ENCODE peak calls at places on chromosomes 5 and 9, in six cellular contexts. One of them, this sample, is unnamed. For H3K36me3 and H3K4me1, the result is how much of the 10 kb centered on the place peaks cover.

GRCh38 chr5:123460296-123460729 is 37.1 kb upstream of the CEP120 start:
- DNase-seq in right lobe of liver: no peak
- DNase-seq in heart left ventricle: no peak
- DNase-seq in prostate gland: no peak
- DNase-seq in PC-9: peak
- DNase-seq in transverse colon: peak
- DNase-seq in this sample: peak

GRCh38 chr5:158855510-158855909 is 244.2 kb downstream of the EBF1 start:
- DNase-seq in right lobe of liver: no peak
- DNase-seq in heart left ventricle: no peak
- DNase-seq in prostate gland: no peak
- DNase-seq in PC-9: no peak
- DNase-seq in transverse colon: no peak
- DNase-seq in this sample: no peak

GRCh38 chr5:84287964-84288363 is 96.7 kb downstream of the EDIL3 start:
- DNase-seq in right lobe of liver: no peak
- DNase-seq in heart left ventricle: no peak
- DNase-seq in prostate gland: no peak
- DNase-seq in PC-9: peak
- DNase-seq in transverse colon: no peak
- DNase-seq in this sample: no peak

GRCh38 chr9:109931623-109932022 is 151.6 kb downstream of the PALM2AKAP2 start:
- DNase-seq in right lobe of liver: no peak
- DNase-seq in heart left ventricle: no peak
- DNase-seq in prostate gland: no peak
- DNase-seq in PC-9: no peak
- DNase-seq in transverse colon: no peak
- DNase-seq in this sample: no peak

GRCh38 chr9:107707419-107707837 is 217.9 kb upstream of the KLF4 start:
- DNase-seq in right lobe of liver: no peak
- DNase-seq in heart left ventricle: no peak
- DNase-seq in prostate gland: no peak
- DNase-seq in PC-9: no peak
- DNase-seq in transverse colon: no peak
- DNase-seq in this sample: no peak

GRCh38 chr5:97004423-97005060 is 68.7 kb downstream of the LNPEP start:
- DNase-seq in right lobe of liver: no peak
- DNase-seq in heart left ventricle: no peak
- DNase-seq in prostate gland: no peak
- DNase-seq in PC-9: no peak
- DNase-seq in transverse colon: no peak
- DNase-seq in this sample: no peak

GRCh38 chr9:117034862-117035261 is 347.8 kb downstream of the TRIM32 start:
- DNase-seq in right lobe of liver: no peak
- DNase-seq in heart left ventricle: no peak
- DNase-seq in prostate gland: no peak
- DNase-seq in PC-9: no peak
- DNase-seq in transverse colon: no peak
- DNase-seq in this sample: no peak

GRCh38 chr5:17056056-17056690 is 120.1 kb upstream of the MYO10 start:
- DNase-seq in right lobe of liver: no peak
- DNase-seq in heart left ventricle: peak
- DNase-seq in prostate gland: peak
- DNase-seq in PC-9: peak
- DNase-seq in transverse colon: no peak
- DNase-seq in this sample: no peak

GRCh38 chr9:105651806-105652205 is 10.5 kb upstream of the TAL2 start:
- DNase-seq in right lobe of liver: no peak
- DNase-seq in heart left ventricle: no peak
- DNase-seq in prostate gland: no peak
- DNase-seq in PC-9: no peak
- DNase-seq in transverse colon: no peak
- DNase-seq in this sample: no peak

GRCh38 chr9:134564431-134565170 is 77.0 kb upstream of the COL5A1 start:
- DNase-seq in right lobe of liver: peak
- DNase-seq in heart left ventricle: no peak
- DNase-seq in prostate gland: no peak
- DNase-seq in PC-9: peak
- DNase-seq in transverse colon: no peak
- DNase-seq in this sample: peak

GRCh38 chr5:178272591-178272990 is 40.0 kb upstream of the PHYKPL start:
- DNase-seq in right lobe of liver: no peak
- DNase-seq in heart left ventricle: no peak
- DNase-seq in prostate gland: no peak
- DNase-seq in PC-9: no peak
- DNase-seq in transverse colon: no peak
- DNase-seq in this sample: no peak

GRCh38 chr9:131954299-131954698 is 125.4 kb downstream of the MED27 start:
- DNase-seq in right lobe of liver: no peak
- DNase-seq in heart left ventricle: no peak
- DNase-seq in prostate gland: no peak
- DNase-seq in PC-9: no peak
- DNase-seq in transverse colon: no peak
- DNase-seq in this sample: no peak

GRCh38 chr9:128912270-128912853 is 8.4 kb upstream of the PHYHD1 start:
- DNase-seq in right lobe of liver: no peak
- DNase-seq in heart left ventricle: no peak
- DNase-seq in prostate gland: no peak
- DNase-seq in PC-9: peak
- DNase-seq in transverse colon: no peak
- DNase-seq in this sample: no peak
- H3K36me3 ChIP-seq in right lobe of liver: under half
- H3K36me3 ChIP-seq in heart left ventricle: half or more
- H3K36me3 ChIP-seq in prostate gland: under half
- H3K36me3 ChIP-seq in PC-9: under half
- H3K36me3 ChIP-seq in transverse colon: under half
- H3K36me3 ChIP-seq in this sample: under half

GRCh38 chr5:151213803-151214613 is 9.9 kb downstream of the CCDC69 start:
- DNase-seq in right lobe of liver: peak
- DNase-seq in heart left ventricle: peak
- DNase-seq in prostate gland: no peak
- DNase-seq in PC-9: no peak
- DNase-seq in transverse colon: peak
- DNase-seq in this sample: peak

GRCh38 chr5:151214614-151215545 is 9.0 kb downstream of the CCDC69 start:
- DNase-seq in right lobe of liver: no peak
- DNase-seq in heart left ventricle: no peak
- DNase-seq in prostate gland: no peak
- DNase-seq in PC-9: no peak
- DNase-seq in transverse colon: peak
- DNase-seq in this sample: peak

GRCh38 chr5:151215546-151215880 is 8.4 kb downstream of the CCDC69 start:
- DNase-seq in right lobe of liver: no peak
- DNase-seq in heart left ventricle: no peak
- DNase-seq in prostate gland: no peak
- DNase-seq in PC-9: no peak
- DNase-seq in transverse colon: no peak
- DNase-seq in this sample: no peak

GRCh38 chr5:151208481-151208914 is 15.4 kb downstream of the CCDC69 start:
- DNase-seq in right lobe of liver: no peak
- DNase-seq in heart left ventricle: no peak
- DNase-seq in prostate gland: no peak
- DNase-seq in PC-9: no peak
- DNase-seq in transverse colon: no peak
- DNase-seq in this sample: peak

GRCh38 chr5:151212361-151212899 is 11.5 kb downstream of the CCDC69 start:
- DNase-seq in right lobe of liver: no peak
- DNase-seq in heart left ventricle: no peak
- DNase-seq in prostate gland: no peak
- DNase-seq in PC-9: no peak
- DNase-seq in transverse colon: no peak
- DNase-seq in this sample: peak
- H3K4me1 ChIP-seq in right lobe of liver: under half
- H3K4me1 ChIP-seq in heart left ventricle: half or more
- H3K4me1 ChIP-seq in prostate gland: under half
- H3K4me1 ChIP-seq in PC-9: under half
- H3K4me1 ChIP-seq in transverse colon: under half
- H3K4me1 ChIP-seq in this sample: under half

GRCh38 chr9:70940605-70941004 is 180.8 kb downstream of the TRPM3 start:
- DNase-seq in right lobe of liver: no peak
- DNase-seq in heart left ventricle: no peak
- DNase-seq in prostate gland: no peak
- DNase-seq in PC-9: no peak
- DNase-seq in transverse colon: no peak
- DNase-seq in this sample: no peak
- H3K4me3 ChIP-seq in right lobe of liver: no peak
- H3K4me3 ChIP-seq in heart left ventricle: no peak
- H3K4me3 ChIP-seq in prostate gland: no peak
- H3K4me3 ChIP-seq in PC-9: no peak
- H3K4me3 ChIP-seq in transverse colon: no peak
- H3K4me3 ChIP-seq in this sample: no peak

DNA sequence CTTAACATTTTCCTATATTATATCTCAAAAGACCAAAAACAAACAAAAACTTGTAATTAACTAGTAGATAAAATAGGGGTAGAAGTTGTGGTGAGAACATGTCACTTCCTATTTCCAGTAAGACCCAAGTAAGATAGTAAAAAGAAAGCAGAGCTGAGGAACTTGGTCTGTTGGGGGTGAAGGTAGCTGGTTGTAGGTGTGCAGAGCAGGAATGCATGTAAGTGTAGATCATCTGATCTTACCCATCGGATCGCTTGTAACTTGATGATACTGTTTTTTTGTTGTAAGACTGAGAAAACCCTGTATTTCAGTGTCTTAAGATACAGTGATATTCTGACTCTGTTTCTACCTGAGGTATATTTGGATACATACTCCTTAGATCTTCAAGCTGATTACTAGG is 5.7 kb downstream of the SRP19 start:
- DNase-seq in right lobe of liver: no peak
- DNase-seq in heart left ventricle: no peak
- DNase-seq in prostate gland: no peak
- DNase-seq in PC-9: no peak
- DNase-seq in transverse colon: no peak
- DNase-seq in this sample: no peak
- H3K36me3 ChIP-seq in right lobe of liver: under half
- H3K36me3 ChIP-seq in heart left ventricle: half or more
- H3K36me3 ChIP-seq in prostate gland: under half
- H3K36me3 ChIP-seq in PC-9: under half
- H3K36me3 ChIP-seq in transverse colon: under half
- H3K36me3 ChIP-seq in this sample: under half

GRCh38 chr5:154764967-154765366 is 9.8 kb downstream of the LARP1 start:
- DNase-seq in right lobe of liver: no peak
- DNase-seq in heart left ventricle: no peak
- DNase-seq in prostate gland: no peak
- DNase-seq in PC-9: no peak
- DNase-seq in transverse colon: no peak
- DNase-seq in this sample: no peak
- H3K4me1 ChIP-seq in right lobe of liver: under half
- H3K4me1 ChIP-seq in heart left ventricle: half or more
- H3K4me1 ChIP-seq in prostate gland: under half
- H3K4me1 ChIP-seq in PC-9: under half
- H3K4me1 ChIP-seq in transverse colon: under half
- H3K4me1 ChIP-seq in this sample: under half